ENCODE peak calls at places on chromosomes 16 and 17, in six cellular contexts. K is IMR-90, A is H9, Z is mesenchymal stem cell, J is H1, S is trophoblast cell. U is an unnamed sample. For H3K9me3, the result is how much of the 10 kb centered on the place peaks cover.

GRCh38 chr17:82929011-82929622 is 89.3 kb upstream of the ZNF750 start:
- DNase-seq in K (no peak), A (no peak), Z (no peak), J (no peak), S (no peak), U (no peak)

GRCh38 chr16:89365044-89365467 is 125.3 kb downstream of the ANKRD11 start:
- DNase-seq in K (peak), A (no peak), Z (peak), J (no peak), S (peak), U (no peak)

GRCh38 chr17:62702746-62703268 is 75.3 kb downstream of the MRC2 start:
- DNase-seq in K (no peak), A (no peak), Z (no peak), J (no peak), S (no peak), U (no peak)

GRCh38 chr16:11327277-11328171 is 17.7 kb upstream of the RMI2 start:
- DNase-seq in K (no peak), A (peak), Z (no peak), J (no peak), S (no peak), U (no peak)

GRCh38 chr16:3562914-3563480 is 14.2 kb downstream of the NLRC3 start:
- DNase-seq in K (no peak), A (no peak), Z (no peak), J (no peak), S (no peak), U (no peak)

GRCh38 chr16:648786-649589 is at the start of gene WDR90:
- DNase-seq in K (peak), A (peak), Z (peak), J (no peak), S (peak), U (peak)

GRCh38 chr16:19883296-19883951 is 1.2 kb downstream of the GPRC5B start:
- DNase-seq in K (peak), A (peak), Z (peak), J (no peak), S (no peak), U (no peak)

GRCh38 chr16:80369559-80369958 is 171.2 kb upstream of the DYNLRB2 start:
- DNase-seq in K (peak), A (peak), Z (peak), J (peak), S (peak), U (peak)

GRCh38 chr16:19967561-19967960 is 82.9 kb upstream of the GPRC5B start:
- DNase-seq in K (no peak), A (peak), Z (no peak), J (no peak), S (no peak), U (no peak)

GRCh38 chr16:35134471-35134870 is 1675.1 kb downstream of the TP53TG3F start:
- DNase-seq in K (no peak), A (no peak), Z (no peak), J (no peak), S (peak), U (no peak)

GRCh38 chr17:69485901-69486643 is 71.6 kb downstream of the MAP2K6 start:
- DNase-seq in K (peak), A (no peak), Z (peak), J (no peak), S (no peak), U (no peak)

GRCh38 chr17:79650283-79650682 is 39.4 kb upstream of the RBFOX3 start:
- DNase-seq in K (no peak), A (peak), Z (no peak), J (no peak), S (no peak), U (no peak)

GRCh38 chr17:21295036-21295952 is 10.8 kb downstream of the MAP2K3 start:
- DNase-seq in K (peak), A (no peak), Z (peak), J (no peak), S (peak), U (no peak)

DNA sequence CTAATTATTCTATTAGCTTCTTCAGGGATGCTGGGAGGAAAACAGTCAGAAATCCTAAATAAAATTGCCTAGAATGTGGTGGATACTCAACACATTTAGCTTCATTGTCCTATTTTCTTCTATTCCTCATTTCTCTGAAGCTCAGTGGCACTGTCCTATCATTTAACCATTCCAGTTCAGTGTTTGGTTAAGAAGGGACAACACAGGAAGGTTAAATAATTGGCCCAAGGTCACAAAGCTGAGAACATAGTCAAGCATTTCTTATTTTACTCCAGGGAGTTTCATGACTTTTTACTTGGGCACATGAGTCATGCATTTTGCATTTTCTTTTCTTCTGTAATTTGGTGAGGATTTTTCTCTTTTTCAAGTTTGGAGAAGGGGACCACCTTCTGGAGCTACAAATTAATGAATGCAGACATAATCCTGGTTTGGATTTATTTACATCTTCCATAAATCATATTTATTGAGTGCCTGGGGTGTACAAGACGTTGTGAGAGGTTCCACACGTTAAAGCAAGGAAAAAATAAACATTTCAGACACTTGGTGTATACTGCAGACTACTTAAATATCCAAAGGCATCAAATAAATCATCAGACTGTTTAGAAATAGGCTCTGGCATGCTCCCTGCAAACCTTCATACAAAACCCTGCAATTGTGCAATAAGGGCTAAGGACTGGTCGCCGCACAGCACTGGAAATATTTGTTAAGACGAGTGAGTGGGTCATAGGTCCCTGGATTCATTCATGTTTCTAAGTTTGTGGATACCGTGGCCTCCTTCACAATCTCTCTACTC is 263.9 kb downstream of the MAF start:
- DNase-seq in K (no peak), A (no peak), Z (peak), J (no peak), S (no peak), U (no peak)
- H3K14ac ChIP-seq in K (no peak), A (no peak), Z (no peak), J (no peak), S (no peak), U (no peak)

DNA sequence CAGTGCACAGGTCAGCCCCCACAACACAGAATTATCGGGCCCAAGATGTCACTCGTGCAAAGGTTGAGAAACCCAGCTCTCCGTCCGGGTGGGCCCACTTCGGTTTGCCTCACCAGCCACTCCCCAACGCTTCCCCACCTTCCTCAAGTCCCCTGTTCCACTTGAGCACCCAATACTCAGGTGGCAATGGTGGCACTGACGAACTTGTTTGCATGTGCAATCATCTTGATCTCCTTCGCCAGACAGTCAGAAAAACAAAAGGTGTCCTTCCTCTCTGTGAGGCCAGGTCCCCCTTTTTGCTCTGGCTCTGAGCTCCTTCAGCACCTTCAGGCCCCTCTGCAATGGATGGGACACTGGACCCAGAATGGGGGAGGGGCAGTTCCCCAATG is 3.7 kb downstream of the GGA2 start:
- DNase-seq in K (no peak), A (no peak), Z (no peak), J (no peak), S (no peak), U (no peak)
- H3K9me3 ChIP-seq in K (under half), A (under half), Z (under half), J (under half), S (under half), U (under half)

GRCh38 chr17:80888276-80889160 is 103.1 kb upstream of the CHMP6 start:
- DNase-seq in K (no peak), A (no peak), Z (no peak), J (no peak), S (no peak), U (no peak)

GRCh38 chr17:80886641-80887573 is 104.7 kb upstream of the CHMP6 start:
- DNase-seq in K (no peak), A (no peak), Z (no peak), J (no peak), S (no peak), U (no peak)

GRCh38 chr17:80885922-80886582 is 105.6 kb upstream of the CHMP6 start:
- DNase-seq in K (no peak), A (no peak), Z (no peak), J (no peak), S (no peak), U (no peak)

GRCh38 chr17:80889231-80889896 is 102.3 kb upstream of the CHMP6 start:
- DNase-seq in K (no peak), A (no peak), Z (no peak), J (no peak), S (no peak), U (no peak)

DNA sequence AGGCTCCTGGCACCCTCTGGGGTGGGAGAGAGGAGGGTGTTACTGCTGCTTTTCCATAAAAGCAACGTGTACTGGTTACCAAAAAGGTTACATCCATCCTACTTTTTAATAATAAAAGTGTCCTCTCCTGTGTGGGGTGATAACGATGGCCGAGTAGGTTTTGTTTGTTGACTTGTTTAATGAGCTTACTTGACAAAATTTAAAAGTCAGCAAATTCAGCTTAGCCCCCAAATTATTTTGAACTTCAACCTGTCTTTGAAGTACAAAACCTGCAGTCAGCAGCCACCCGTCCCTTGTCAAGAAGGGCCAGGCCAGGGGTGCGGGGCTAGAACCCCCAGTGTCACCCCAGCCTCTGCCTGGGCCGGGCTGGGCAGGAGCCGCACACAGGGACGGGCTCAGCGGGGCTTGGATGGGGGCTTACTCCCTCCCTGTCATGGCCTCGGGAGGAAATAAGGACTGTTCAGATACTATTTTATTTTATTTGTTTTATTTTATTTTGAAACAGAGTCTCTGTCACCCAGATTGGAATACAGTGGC is 103.9 kb upstream of the CHMP6 start:
- DNase-seq in K (no peak), A (no peak), Z (no peak), J (no peak), S (no peak), U (no peak)
- H3K14ac ChIP-seq in K (no peak), A (no peak), Z (no peak), J (no peak), S (no peak), U (no peak)

GRCh38 chr16:46466239-46466638 is 154.9 kb downstream of the SHCBP1 start:
- DNase-seq in K (no peak), A (no peak), Z (no peak), J (no peak), S (no peak), U (no peak)
- H3K9me3 ChIP-seq in K (under half), A (half or more), Z (under half), J (under half), S (under half), U (under half)

DNA sequence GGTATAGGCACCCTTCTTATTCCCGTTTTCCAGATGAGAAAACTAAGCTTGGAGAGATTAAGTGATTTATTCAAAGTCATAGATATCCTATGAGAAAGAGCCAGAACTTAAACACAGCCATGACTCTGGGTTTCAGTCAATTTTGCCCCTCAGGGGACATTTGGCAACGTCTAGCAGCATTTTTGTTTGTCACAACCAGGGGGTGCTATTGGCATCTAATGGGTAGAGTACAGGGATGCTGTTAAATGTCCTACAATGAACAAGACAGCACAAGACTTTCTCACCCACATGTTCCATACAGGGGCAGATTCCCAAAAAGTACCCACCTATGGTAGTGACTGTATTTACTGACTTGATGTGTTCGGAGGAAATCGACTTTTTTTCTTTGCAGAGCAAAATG is 4.8 kb upstream of the SHISA9 start:
- DNase-seq in K (no peak), A (peak), Z (peak), J (no peak), S (peak), U (peak)
- H3K14ac ChIP-seq in K (no peak), A (no peak), Z (no peak), J (no peak), S (no peak), U (no peak)

DNA sequence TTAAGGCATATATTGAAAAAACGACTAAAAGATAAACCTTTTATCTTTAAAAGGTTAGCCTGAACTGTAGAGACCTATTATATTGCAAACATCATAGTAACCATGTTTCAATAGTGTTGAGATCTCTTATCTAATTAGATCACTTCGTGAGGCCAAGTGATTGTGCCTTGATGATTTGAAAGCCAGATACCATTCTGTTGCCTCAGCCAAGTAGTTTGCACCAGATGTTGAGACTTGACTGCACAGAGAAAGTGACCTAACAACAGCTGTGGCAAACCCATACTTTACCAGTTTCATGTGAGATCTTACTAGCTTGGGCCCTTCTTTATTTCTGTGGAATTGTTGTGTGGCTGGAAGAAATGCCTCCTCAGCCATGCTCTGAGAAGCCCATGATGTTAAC is 717.3 kb downstream of the KCNJ2 start:
- DNase-seq in K (no peak), A (no peak), Z (no peak), J (no peak), S (no peak), U (no peak)
- H3K9me3 ChIP-seq in K (under half), A (under half), Z (under half), J (under half), S (under half), U (under half)

DNA sequence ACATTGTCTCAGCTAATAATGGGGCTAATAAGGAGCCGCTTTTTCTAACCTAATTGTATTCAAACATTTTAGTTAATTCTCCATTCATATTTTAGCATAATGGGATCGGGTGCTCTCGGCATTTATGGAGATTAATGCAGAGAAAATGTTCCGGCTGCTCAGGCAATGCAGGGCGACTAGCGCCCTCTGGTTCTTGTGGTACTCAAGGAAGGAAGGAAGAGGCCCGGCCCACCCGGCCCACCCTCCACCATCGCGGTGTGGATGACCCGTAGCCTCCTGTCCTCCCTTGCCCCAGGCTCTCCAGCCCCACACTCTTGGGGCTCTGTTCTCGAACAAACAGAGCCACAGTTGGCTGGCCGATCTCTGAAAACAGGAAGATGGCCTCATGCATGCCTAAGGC is 21.1 kb upstream of the ABCC3 start:
- DNase-seq in K (no peak), A (no peak), Z (no peak), J (no peak), S (no peak), U (no peak)
- H3K14ac ChIP-seq in K (no peak), A (no peak), Z (no peak), J (no peak), S (no peak), U (no peak)

GRCh38 chr16:75121949-75122568 is 5.5 kb upstream of the LDHD start:
- DNase-seq in K (no peak), A (peak), Z (no peak), J (no peak), S (no peak), U (no peak)
- H3K9me3 ChIP-seq in K (under half), A (under half), Z (under half), J (under half), S (under half), U (under half)

DNA sequence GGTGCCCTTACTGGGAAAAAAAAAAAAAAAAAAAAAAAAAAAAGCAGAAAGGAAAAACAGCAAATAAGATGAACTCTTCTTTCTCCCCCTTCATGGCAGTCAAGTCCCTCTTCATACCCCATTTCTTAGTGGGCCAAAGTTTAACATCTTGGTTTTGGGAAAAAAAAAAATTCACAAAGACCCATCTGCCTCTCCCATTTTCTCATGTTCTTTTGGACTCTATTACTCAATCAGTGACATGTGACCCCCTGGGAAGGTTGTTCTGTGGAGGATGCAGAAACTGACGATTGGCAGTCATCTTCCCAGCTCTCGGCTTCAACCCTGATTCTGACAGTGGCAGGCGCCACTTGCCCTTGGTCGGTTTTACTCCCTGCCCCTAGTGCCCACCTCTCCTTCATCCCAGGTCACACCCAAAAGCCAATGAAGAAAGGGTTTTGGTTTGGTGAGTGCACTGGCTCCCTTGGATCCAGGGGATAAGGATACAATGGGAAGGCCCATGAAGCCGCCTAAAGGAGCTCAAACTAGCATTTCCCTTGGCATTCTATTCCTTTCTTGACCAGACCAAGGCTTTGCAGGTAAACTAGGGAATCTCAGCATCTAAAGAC is 60.7 kb upstream of the TBX2 start:
- DNase-seq in K (no peak), A (no peak), Z (no peak), J (no peak), S (no peak), U (no peak)
- H3K14ac ChIP-seq in K (peak), A (no peak), Z (no peak), J (no peak), S (no peak), U (no peak)

GRCh38 chr16:57628782-57629181 is 352 bp downstream of the ADGRG1 start:
- DNase-seq in K (no peak), A (no peak), Z (no peak), J (no peak), S (no peak), U (no peak)
- H3K9me3 ChIP-seq in K (under half), A (under half), Z (under half), J (under half), S (under half), U (under half)

U was measured in neuronal stem cell.